ENCODE peak calls at places on chromosomes 1 and 21, in nine cellular contexts. F is CD8-positive, alpha-beta T cell; B is cardiac fibroblast; X is choroid plexus epithelial cell; M is lower leg skin; C is endodermal cell; G is MM.1S; E is right atrium auricular region; P is lower lobe of right lung. D is an unnamed sample.

GRCh38 chr1:5989286-5989605 is 3.0 kb downstream of the NPHP4 start:
- DNase-seq in P (peak; percentile 18), X (no peak), G (no peak), B (no peak), M (no peak), E (no peak), C (no peak), F (no peak), D (no peak)

GRCh38 chr21:43274022-43274945 is 105.5 kb downstream of the CRYAA start:
- DNase-seq in F (no peak), P (peak; percentile 34), E (no peak), X (no peak), M (no peak), B (no peak), G (no peak), C (no peak), D (no peak)

GRCh38 chr1:225919906-225920305 is 4.1 kb downstream of the PYCR2 start:
- DNase-seq in F (no peak), P (peak; percentile 76), M (peak; percentile 92), X (peak; percentile 54), B (peak; percentile 71), G (no peak), E (peak; percentile 64), C (no peak), D (peak; percentile 81)

GRCh38 chr1:154863702-154864174 is 6.3 kb downstream of the KCNN3 start:
- DNase-seq in G (no peak), B (peak; percentile 66), M (no peak), C (peak; percentile 89), F (no peak), X (peak; percentile 80), E (no peak), P (no peak), D (peak; percentile 82)

GRCh38 chr21:31665397-31665796 is 5.9 kb downstream of the SOD1 start:
- DNase-seq in X (peak; percentile 73), B (peak; percentile 15), C (no peak), P (no peak), M (no peak), E (no peak), G (no peak), F (no peak), D (peak; percentile 42)

GRCh38 chr1:212055333-212055732 is 19.8 kb downstream of the DTL start:
- DNase-seq in F (no peak), X (no peak), E (no peak), C (no peak), G (no peak), M (no peak), B (no peak), P (no peak), D (no peak)

GRCh38 chr1:70727891-70728443 is 316.9 kb downstream of the CTH start:
- DNase-seq in B (no peak), X (no peak), P (no peak), G (no peak), F (no peak), M (no peak), C (peak; percentile 49), E (no peak), D (no peak)

GRCh38 chr1:196464545-196464944 is 143.7 kb downstream of the KCNT2 start:
- DNase-seq in G (no peak), E (no peak), C (no peak), B (no peak), P (no peak), F (no peak), X (peak; percentile 71), M (no peak), D (no peak)

GRCh38 chr1:110875216-110875731 is 2.3 kb downstream of the CD53 start:
- DNase-seq in C (no peak), E (no peak), G (peak; percentile 53), B (peak; percentile 2), X (no peak), F (peak; percentile 61), M (no peak), P (no peak), D (no peak)

GRCh38 chr1:181659348-181659957 is 176.1 kb downstream of the CACNA1E start:
- DNase-seq in C (no peak), G (no peak), F (no peak), X (no peak), B (no peak), M (no peak), E (no peak), P (no peak), D (no peak)

GRCh38 chr1:236301958-236302335 is 20.2 kb upstream of the ERO1B start:
- DNase-seq in C (no peak), E (no peak), X (no peak), M (peak; percentile 53), B (no peak), F (no peak), P (no peak), G (no peak), D (no peak)

DNA sequence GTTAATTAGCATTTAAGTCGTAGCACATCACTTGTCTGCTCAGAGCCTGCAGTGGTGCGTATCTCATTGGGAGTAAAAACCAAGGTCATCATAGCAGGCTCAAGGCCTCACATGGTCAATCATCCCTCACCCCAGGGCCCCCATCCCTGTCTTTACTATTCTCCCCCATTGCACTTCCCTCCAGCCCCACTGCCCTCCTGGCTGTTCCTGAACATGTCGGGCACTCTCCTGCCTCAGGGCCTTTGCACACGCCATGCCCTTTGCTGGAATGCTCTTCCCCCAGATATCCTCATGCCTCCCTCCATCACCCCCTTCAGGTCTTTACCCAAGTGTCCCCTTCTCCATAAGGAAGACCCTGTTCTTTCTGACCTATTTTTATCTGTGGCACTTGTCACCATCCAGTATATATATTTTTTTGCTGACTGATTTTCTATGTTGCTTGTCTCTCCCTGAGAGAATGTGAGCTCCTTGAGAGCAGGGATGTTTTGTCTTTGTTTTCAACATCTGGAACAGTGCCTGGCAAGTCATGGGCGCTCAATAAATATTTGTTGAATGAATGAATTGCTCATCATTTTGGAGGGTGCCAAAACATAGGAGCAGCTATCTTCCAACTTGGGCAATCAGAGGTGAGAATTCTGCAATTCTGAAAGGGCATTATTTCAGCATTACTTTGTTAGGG is 74.1 kb upstream of the POU3F1 start:
- DNase-seq in B (no peak), C (no peak), F (no peak), X (no peak), E (no peak), P (no peak), M (no peak), G (no peak), D (no peak)
- H3K4me3 ChIP-seq in B (no peak overlapping the region), C (no peak overlapping the region), F (no peak overlapping the region), X (no peak overlapping the region), E (no peak overlapping the region), P (no peak overlapping the region), M (no peak overlapping the region), G (no peak overlapping the region), D (no peak overlapping the region)

DNA sequence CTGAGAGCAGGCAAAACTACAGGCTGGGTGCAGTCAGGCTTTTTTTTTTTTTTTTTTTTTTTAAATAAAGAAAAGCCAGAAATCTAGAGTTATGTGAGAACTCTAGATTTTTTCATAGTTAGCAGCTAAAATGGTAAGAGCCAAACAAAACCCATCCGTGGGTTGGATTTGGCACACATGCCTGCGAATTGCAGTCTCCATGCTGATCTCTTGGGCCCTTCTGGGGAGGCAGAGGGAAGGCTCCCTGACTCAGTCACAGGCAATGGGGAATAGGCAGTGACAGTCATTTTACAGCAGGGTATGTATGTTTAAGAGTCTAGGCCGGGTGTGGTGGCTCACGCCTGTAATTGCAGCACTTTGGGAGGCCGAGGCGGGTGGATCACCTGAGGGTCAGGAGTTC is 2.6 kb downstream of the TXLNA start:
- DNase-seq in E (no peak), X (no peak), P (no peak), B (peak; percentile 34), F (no peak), M (no peak), G (no peak), C (no peak), D (no peak)
- H3K4me3 ChIP-seq in E (no peak overlapping the region), X (peak overlapping the region; percentile 77), P (peak overlapping the region; percentile 76), B (peak overlapping the region; percentile 13), F (no peak overlapping the region), M (no peak overlapping the region), G (no peak overlapping the region), C (no peak overlapping the region), D (no peak overlapping the region)

GRCh38 chr1:210696709-210697108 is 368.0 kb downstream of the HHAT start:
- DNase-seq in G (peak; percentile 98), X (no peak), P (no peak), E (no peak), F (no peak), B (no peak), M (no peak), C (no peak), D (no peak)
- H3K4me3 ChIP-seq in G (no peak overlapping the region), X (no peak overlapping the region), P (no peak overlapping the region), E (no peak overlapping the region), F (no peak overlapping the region), B (no peak overlapping the region), M (no peak overlapping the region), C (no peak overlapping the region), D (no peak overlapping the region)

GRCh38 chr1:22379566-22379965 is 72.1 kb upstream of the ZBTB40 start:
- DNase-seq in X (no peak), P (no peak), E (no peak), C (no peak), M (no peak), G (no peak), B (no peak), F (no peak), D (no peak)
- H3K4me3 ChIP-seq in X (no peak overlapping the region), P (no peak overlapping the region), E (no peak overlapping the region), C (no peak overlapping the region), M (no peak overlapping the region), G (no peak overlapping the region), B (no peak overlapping the region), F (no peak overlapping the region), D (no peak overlapping the region)

DNA sequence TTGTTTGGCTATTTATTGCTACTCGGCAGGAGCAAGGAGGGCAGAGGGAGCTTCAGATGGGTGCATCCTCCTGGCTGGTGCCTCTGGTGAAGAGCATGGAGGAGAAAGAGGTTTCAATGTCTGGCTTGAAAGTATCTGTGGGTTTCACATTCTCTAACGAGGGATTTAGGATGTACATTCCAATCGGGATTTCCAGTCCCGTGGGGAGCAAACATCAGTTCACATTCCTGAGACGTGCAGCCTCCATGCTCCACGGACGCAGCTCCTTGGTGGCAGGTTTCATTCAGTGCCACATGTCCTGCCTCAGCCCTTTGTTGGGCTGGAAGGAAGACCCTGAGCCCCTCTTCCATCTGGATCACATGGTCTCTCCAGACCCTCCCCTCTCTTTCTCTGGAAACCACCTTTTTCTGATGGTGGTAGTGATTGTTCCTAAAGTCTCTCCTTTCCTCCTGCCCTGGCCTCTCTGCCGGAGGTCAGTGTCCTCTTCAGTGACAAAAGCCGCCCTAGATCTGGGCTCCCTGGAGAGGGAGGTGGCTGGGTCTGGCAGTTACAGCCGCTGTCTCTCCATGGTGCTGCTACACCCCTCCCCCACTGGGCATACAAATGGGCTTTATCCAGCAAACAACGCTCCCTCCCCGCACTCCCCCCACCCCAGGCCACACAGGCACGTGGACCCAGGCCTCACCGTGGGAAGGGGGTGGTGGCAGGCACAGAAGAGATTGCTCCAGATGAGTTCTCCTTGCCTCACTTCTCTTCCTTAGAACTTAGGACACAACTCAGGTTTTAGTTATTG is 829 bp upstream of the CA14 start:
- DNase-seq in C (peak; percentile 85), B (no peak), M (no peak), G (no peak), X (peak; percentile 31), E (no peak), F (no peak), P (no peak), D (no peak)
- H3K4me3 ChIP-seq in C (peak overlapping the region; percentile 79), B (no peak overlapping the region), M (no peak overlapping the region), G (no peak overlapping the region), X (no peak overlapping the region), E (peak overlapping the region; percentile 44), F (no peak overlapping the region), P (no peak overlapping the region), D (no peak overlapping the region)

DNA sequence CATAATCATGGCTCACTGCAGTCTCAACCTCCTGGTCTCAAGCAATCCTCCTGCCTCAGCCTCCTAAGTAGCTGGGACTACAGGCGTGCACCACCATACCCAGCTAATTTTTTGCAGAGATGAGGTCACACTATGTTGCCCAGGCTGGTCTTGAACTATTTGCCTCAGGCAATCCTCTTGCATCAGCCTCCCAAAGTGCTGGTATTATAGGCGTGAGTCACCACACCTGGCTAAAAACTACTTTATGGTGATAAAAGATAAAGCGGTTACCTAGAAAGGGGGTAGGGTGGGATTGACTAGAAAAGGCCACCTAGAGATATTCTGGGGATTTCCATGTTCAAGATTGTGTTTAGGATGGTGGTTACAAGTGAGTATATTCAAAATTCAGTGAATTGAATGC is 5.0 kb downstream of the TSTD1 start:
- DNase-seq in E (no peak), M (no peak), B (no peak), F (no peak), P (no peak), X (no peak), G (peak; percentile 5), C (no peak), D (no peak)
- H3K4me3 ChIP-seq in E (no peak overlapping the region), M (no peak overlapping the region), B (no peak overlapping the region), F (no peak overlapping the region), P (no peak overlapping the region), X (no peak overlapping the region), G (no peak overlapping the region), C (no peak overlapping the region), D (no peak overlapping the region)